ENCODE peak calls at places on chromosomes 13 and 19, in four cellular contexts. One of them, this sample, is unnamed.

GRCh38 chr19:48006762-48007161 is 12.3 kb downstream of the ELSPBP1 start:
- DNase-seq in H1: peak
- DNase-seq in K562: peak
- DNase-seq in HepG2: peak
- DNase-seq in this sample: no peak

GRCh38 chr19:46201413-46202310 is 27.9 kb upstream of the IGFL1 start:
- DNase-seq in H1: no peak
- DNase-seq in K562: peak
- DNase-seq in HepG2: no peak
- DNase-seq in this sample: no peak

GRCh38 chr13:83325454-83325853 is 556.8 kb downstream of the SLITRK1 start:
- DNase-seq in H1: no peak
- DNase-seq in K562: no peak
- DNase-seq in HepG2: no peak
- DNase-seq in this sample: no peak

GRCh38 chr13:41788552-41788951 is 172.4 kb downstream of the VWA8 start:
- DNase-seq in H1: no peak
- DNase-seq in K562: no peak
- DNase-seq in HepG2: no peak
- DNase-seq in this sample: no peak

GRCh38 chr19:13995017-13995728 is 10.9 kb downstream of the RFX1 start:
- DNase-seq in H1: no peak
- DNase-seq in K562: no peak
- DNase-seq in HepG2: no peak
- DNase-seq in this sample: no peak

GRCh38 chr19:1749373-1750342 is 3.6 kb upstream of the ONECUT3 start:
- DNase-seq in H1: no peak
- DNase-seq in K562: no peak
- DNase-seq in HepG2: no peak
- DNase-seq in this sample: no peak

GRCh38 chr13:28012896-28013295 is 24.4 kb upstream of the URAD start:
- DNase-seq in H1: no peak
- DNase-seq in K562: no peak
- DNase-seq in HepG2: no peak
- DNase-seq in this sample: peak

GRCh38 chr19:28294395-28294794 is 918.6 kb downstream of the UQCRFS1 start:
- DNase-seq in H1: no peak
- DNase-seq in K562: peak
- DNase-seq in HepG2: no peak
- DNase-seq in this sample: no peak

GRCh38 chr19:44661205-44661604 is 10.1 kb upstream of the CEACAM19 start:
- DNase-seq in H1: no peak
- DNase-seq in K562: no peak
- DNase-seq in HepG2: no peak
- DNase-seq in this sample: no peak

GRCh38 chr13:48403151-48403631 is 9.7 kb downstream of the LPAR6 start:
- DNase-seq in H1: no peak
- DNase-seq in K562: no peak
- DNase-seq in HepG2: no peak
- DNase-seq in this sample: peak

GRCh38 chr19:48333467-48334384 is 8.4 kb downstream of the EMP3 start:
- DNase-seq in H1: no peak
- DNase-seq in K562: peak
- DNase-seq in HepG2: no peak
- DNase-seq in this sample: peak

GRCh38 chr19:1254081-1254527 is 5.7 kb downstream of the MIDN start:
- DNase-seq in H1: no peak
- DNase-seq in K562: no peak
- DNase-seq in HepG2: no peak
- DNase-seq in this sample: no peak

GRCh38 chr19:52198678-52199077 is 8.8 kb downstream of the PPP2R1A start:
- DNase-seq in H1: no peak
- DNase-seq in K562: no peak
- DNase-seq in HepG2: no peak
- DNase-seq in this sample: no peak

GRCh38 chr13:33115274-33115673 is 99.1 kb downstream of the KL start:
- DNase-seq in H1: no peak
- DNase-seq in K562: no peak
- DNase-seq in HepG2: no peak
- DNase-seq in this sample: no peak

DNA sequence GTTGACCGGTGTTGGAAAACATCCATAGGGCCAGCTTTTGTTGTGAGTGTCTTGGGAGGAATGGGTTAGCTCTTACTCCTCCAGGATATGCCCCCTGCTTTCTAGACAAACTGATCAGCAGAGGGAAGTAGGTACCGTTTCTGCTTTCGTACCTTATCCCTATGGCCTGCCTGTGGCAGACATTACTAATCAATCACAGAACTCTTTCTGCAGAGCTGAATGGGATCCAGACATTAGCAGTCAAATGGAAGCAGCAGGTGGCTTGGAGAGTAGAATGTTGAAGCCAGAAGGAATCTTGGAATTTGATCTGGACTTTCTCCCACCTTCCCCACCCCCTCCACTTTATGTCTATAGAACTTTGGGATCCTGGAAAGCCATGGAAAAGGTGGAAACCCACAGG is 17.1 kb downstream of the NWD1 start:
- DNase-seq in H1: no peak
- DNase-seq in K562: peak
- DNase-seq in HepG2: no peak
- DNase-seq in this sample: no peak
- TF ChIP-seq HDAC6 in H1: no peak
- TF ChIP-seq HDAC6 in K562: no peak
- TF ChIP-seq HDAC6 in HepG2: no peak
- TF ChIP-seq HDAC6 in this sample: no peak

GRCh38 chr13:39900106-39900750 is 244.8 kb downstream of the COG6 start:
- DNase-seq in H1: no peak
- DNase-seq in K562: no peak
- DNase-seq in HepG2: no peak
- DNase-seq in this sample: no peak
- TF ChIP-seq HDAC6 in H1: no peak
- TF ChIP-seq HDAC6 in K562: no peak
- TF ChIP-seq HDAC6 in HepG2: no peak
- TF ChIP-seq HDAC6 in this sample: no peak

GRCh38 chr19:18558202-18558555 is 509 bp downstream of the KXD1 start:
- DNase-seq in H1: no peak
- DNase-seq in K562: no peak
- DNase-seq in HepG2: no peak
- DNase-seq in this sample: no peak

GRCh38 chr19:18559685-18560084 is 2.0 kb downstream of the KXD1 start:
- DNase-seq in H1: no peak
- DNase-seq in K562: no peak
- DNase-seq in HepG2: no peak
- DNase-seq in this sample: no peak

GRCh38 chr19:18562086-18562485 is 4.4 kb downstream of the KXD1 start:
- DNase-seq in H1: no peak
- DNase-seq in K562: no peak
- DNase-seq in HepG2: no peak
- DNase-seq in this sample: no peak

GRCh38 chr19:18557474-18558201 is at the start of gene KXD1:
- DNase-seq in H1: peak
- DNase-seq in K562: peak
- DNase-seq in HepG2: peak
- DNase-seq in this sample: peak

DNA sequence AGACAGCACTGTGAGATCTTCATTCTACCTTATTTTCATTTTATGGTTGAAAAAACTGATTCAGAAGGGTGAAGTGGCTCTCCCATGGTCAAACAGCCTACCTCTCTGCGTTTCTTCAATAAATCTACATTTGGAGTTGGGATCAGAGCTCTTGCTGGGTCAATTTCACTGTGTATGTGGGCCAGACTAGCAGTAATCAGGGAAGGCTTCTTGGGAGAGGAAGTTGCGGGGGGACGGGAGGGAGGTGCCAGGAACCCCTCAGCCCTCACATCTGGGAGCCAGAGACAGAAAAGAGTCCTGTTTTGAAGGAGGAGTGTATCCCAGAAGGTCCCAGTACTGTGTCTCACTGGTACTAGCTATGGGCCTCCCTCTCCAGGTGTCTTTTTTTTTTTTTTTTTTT is 925 bp downstream of the KXD1 start:
- DNase-seq in H1: no peak
- DNase-seq in K562: no peak
- DNase-seq in HepG2: no peak
- DNase-seq in this sample: no peak
- TF ChIP-seq HDAC6 in H1: no peak
- TF ChIP-seq HDAC6 in K562: no peak
- TF ChIP-seq HDAC6 in HepG2: no peak
- TF ChIP-seq HDAC6 in this sample: no peak

GRCh38 chr13:21243045-21243842 is 66.8 kb downstream of the MRPL57 start:
- DNase-seq in H1: no peak
- DNase-seq in K562: peak
- DNase-seq in HepG2: no peak
- DNase-seq in this sample: no peak
- TF ChIP-seq HDAC6 in H1: no peak
- TF ChIP-seq HDAC6 in K562: no peak
- TF ChIP-seq HDAC6 in HepG2: no peak
- TF ChIP-seq HDAC6 in this sample: no peak

GRCh38 chr19:18649371-18650047 is 12.7 kb downstream of the KLHL26 start:
- DNase-seq in H1: no peak
- DNase-seq in K562: no peak
- DNase-seq in HepG2: no peak
- DNase-seq in this sample: no peak
- TF ChIP-seq HDAC6 in H1: no peak
- TF ChIP-seq HDAC6 in K562: no peak
- TF ChIP-seq HDAC6 in HepG2: no peak
- TF ChIP-seq HDAC6 in this sample: no peak

DNA sequence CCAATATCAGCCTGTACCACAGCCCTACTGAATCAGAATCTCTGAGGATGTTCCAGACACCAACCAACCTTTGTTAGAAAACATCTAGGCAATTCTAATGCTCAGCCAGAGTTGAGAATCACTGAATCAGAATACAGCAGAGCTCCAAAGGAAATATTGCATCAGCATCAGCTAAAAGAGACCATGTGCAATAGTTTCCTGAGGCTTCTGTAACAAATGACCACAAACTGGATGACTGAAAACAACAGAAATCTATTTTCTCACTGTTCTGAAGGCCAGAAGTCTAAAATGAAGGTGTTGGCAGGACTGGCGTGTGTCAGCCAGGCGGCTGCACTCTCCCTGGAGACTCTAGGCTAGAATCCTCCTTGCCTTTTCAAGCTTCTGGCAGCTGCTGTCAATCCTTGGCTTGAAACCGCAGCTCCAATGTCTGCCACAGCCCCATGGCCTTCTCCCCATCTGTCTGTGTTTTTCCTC is 1.2 kb upstream of the DCT start:
- DNase-seq in H1: no peak
- DNase-seq in K562: no peak
- DNase-seq in HepG2: no peak
- DNase-seq in this sample: no peak
- TF ChIP-seq HDAC6 in H1: no peak
- TF ChIP-seq HDAC6 in K562: no peak
- TF ChIP-seq HDAC6 in HepG2: no peak
- TF ChIP-seq HDAC6 in this sample: no peak